ENCODE peak calls at places on chromosomes 13 and 19, in five cellular contexts. T, P, V, G and I are unnamed samples.

GRCh38 chr19:28012361-28012760 is 1200.6 kb downstream of the UQCRFS1 start:
- DNase-seq in G (no peak), T (peak), P (peak), V (no peak), I (no peak)

GRCh38 chr19:49771674-49772139 is 4.9 kb downstream of the AP2A1 start:
- DNase-seq in T (no peak), P (no peak), V (no peak), G (peak), I (no peak)

GRCh38 chr13:112635323-112635722 is 47.4 kb upstream of the TUBGCP3 start:
- DNase-seq in G (no peak), P (no peak), V (no peak), T (no peak), I (no peak)

GRCh38 chr19:30545752-30546151 is 173.6 kb downstream of the ZNF536 start:
- DNase-seq in G (no peak), P (no peak), T (no peak), V (no peak), I (no peak)

GRCh38 chr19:43662487-43662886 is 7.5 kb downstream of the PLAUR start:
- DNase-seq in G (peak), V (no peak), P (no peak), T (peak), I (no peak)

GRCh38 chr19:43430142-43430710 is 15.5 kb downstream of the TEX101 start:
- DNase-seq in T (no peak), G (no peak), V (no peak), P (no peak), I (no peak)

GRCh38 chr19:15265849-15266248 is 33.6 kb upstream of the EPHX3 start:
- DNase-seq in T (peak), G (no peak), V (no peak), P (no peak), I (no peak)

GRCh38 chr13:49895826-49896225 is 40.3 kb downstream of the SPRYD7 start:
- DNase-seq in T (no peak), V (no peak), G (no peak), P (no peak), I (no peak)

GRCh38 chr19:15101479-15102082 is 5.6 kb upstream of the SYDE1 start:
- DNase-seq in T (peak), V (no peak), P (peak), G (peak), I (peak)

GRCh38 chr19:1923319-1923718 is 17.7 kb upstream of the CSNK1G2 start:
- DNase-seq in T (no peak), V (no peak), P (no peak), G (no peak), I (no peak)

GRCh38 chr19:6215701-6216235 is 64.0 kb downstream of the MLLT1 start:
- DNase-seq in P (no peak), T (peak), V (no peak), G (no peak), I (no peak)

GRCh38 chr13:27549406-27549981 is 70.8 kb downstream of the LNX2 start:
- DNase-seq in T (no peak), G (no peak), P (no peak), V (no peak), I (no peak)

GRCh38 chr19:16121967-16122366 is 10.3 kb downstream of the RAB8A start:
- DNase-seq in P (no peak), V (no peak), G (no peak), T (no peak), I (no peak)

GRCh38 chr13:81458211-81458610 is 1117.3 kb upstream of the SPRY2 start:
- DNase-seq in T (no peak), P (no peak), G (no peak), V (no peak), I (no peak)

GRCh38 chr13:97975851-97976550 is 22.5 kb downstream of the IPO5 start:
- DNase-seq in P (peak), T (peak), V (no peak), G (peak), I (peak)

GRCh38 chr19:14434543-14435319 is 1.6 kb downstream of the PKN1 start:
- DNase-seq in P (peak), G (peak), V (no peak), T (peak), I (no peak)

GRCh38 chr13:110642291-110642981 is 27.1 kb downstream of the NAXD start:
- DNase-seq in T (no peak), G (no peak), V (no peak), P (no peak), I (no peak)

GRCh38 chr13:109756778-109757177 is 29.6 kb downstream of the IRS2 start:
- DNase-seq in V (no peak), P (no peak), G (no peak), T (no peak), I (no peak)

GRCh38 chr13:102869948-102870676 is 24.3 kb downstream of the ERCC5 start:
- DNase-seq in T (no peak), P (no peak), G (no peak), V (no peak), I (no peak)

GRCh38 chr13:59835569-59835968 is 328.2 kb downstream of the DIAPH3 start:
- DNase-seq in V (no peak), T (no peak), G (no peak), P (no peak), I (no peak)

GRCh38 chr13:93320942-93321341 is 94.3 kb downstream of the GPC6 start:
- DNase-seq in G (no peak), P (no peak), T (no peak), V (no peak), I (no peak)

GRCh38 chr19:51122112-51122981 is 2.4 kb upstream of the SIGLEC9 start:
- DNase-seq in T (no peak), G (no peak), P (no peak), V (no peak), I (no peak)

GRCh38 chr19:44869728-44870470 is 21.2 kb upstream of the TOMM40 start:
- DNase-seq in V (no peak), P (no peak), T (no peak), G (no peak), I (no peak)

GRCh38 chr13:107770541-107770940 is 444.8 kb downstream of the LIG4 start:
- DNase-seq in T (no peak), V (no peak), G (no peak), P (no peak), I (no peak)

GRCh38 chr19:17406039-17406886 is 833 bp upstream of the BST2 start:
- DNase-seq in P (no peak), T (peak), V (no peak), G (no peak), I (no peak)

GRCh38 chr19:1325568-1326294 is 40.1 kb downstream of the EFNA2 start:
- DNase-seq in V (no peak), P (no peak), T (no peak), G (no peak), I (no peak)

GRCh38 chr19:4130635-4131438 is 6.9 kb upstream of the MAP2K2 start:
- DNase-seq in P (peak), G (peak), V (no peak), T (no peak), I (peak)

GRCh38 chr13:70905035-70905434 is 796.8 kb upstream of the KLHL1 start:
- DNase-seq in T (no peak), V (no peak), G (no peak), P (no peak), I (no peak)

GRCh38 chr19:57099199-57099661 is 20.6 kb upstream of the USP29 start:
- DNase-seq in G (peak), T (peak), V (no peak), P (peak), I (peak)

GRCh38 chr19:6718111-6718740 is 2.2 kb downstream of the C3 start:
- DNase-seq in G (no peak), P (no peak), V (no peak), T (no peak), I (no peak)

GRCh38 chr19:31139871-31140505 is 209.2 kb downstream of the TSHZ3 start:
- DNase-seq in G (no peak), P (no peak), V (no peak), T (no peak), I (no peak)

GRCh38 chr13:22451345-22451744 is 729.4 kb upstream of the SGCG start:
- DNase-seq in V (no peak), G (peak), T (no peak), P (no peak), I (no peak)

GRCh38 chr13:54232700-54233099 is 1204.1 kb downstream of the OLFM4 start:
- DNase-seq in G (no peak), V (no peak), T (no peak), P (no peak), I (no peak)
- TF ChIP-seq ZBTB33 in G (no peak), V (no peak), T (no peak), P (no peak), I (no peak)

DNA sequence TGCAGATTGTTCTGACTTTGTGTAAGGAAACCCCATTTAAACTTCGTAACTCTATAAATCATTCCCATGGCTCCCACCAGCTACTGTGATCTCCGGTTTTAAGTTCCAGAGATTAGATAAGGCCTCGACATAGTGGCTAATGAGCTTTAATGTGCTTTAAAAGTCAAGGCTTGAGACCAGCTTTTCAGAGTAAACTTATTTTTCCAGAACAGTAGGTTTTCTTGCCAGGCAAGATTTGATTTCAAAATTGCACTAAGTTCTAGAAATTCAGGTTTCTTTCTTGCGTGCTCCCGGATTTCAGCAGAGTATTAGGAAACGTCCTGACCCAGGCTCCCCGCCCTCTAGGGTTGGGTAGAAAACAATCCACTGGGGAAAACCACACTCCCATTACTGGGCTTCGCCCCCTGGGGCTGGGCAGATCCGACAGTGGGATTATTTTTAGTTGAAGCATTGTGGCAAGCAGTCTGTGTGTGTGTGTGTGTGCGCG is 43.3 kb downstream of the CRYL1 start:
- DNase-seq in P (no peak), V (no peak), G (no peak), T (peak), I (no peak)
- TF ChIP-seq ZBTB33 in P (no peak), V (no peak), G (no peak), T (no peak), I (no peak)

GRCh38 chr13:75583101-75583500 is 33.5 kb downstream of the UCHL3 start:
- DNase-seq in V (no peak), T (no peak), P (no peak), G (no peak), I (no peak)

GRCh38 chr13:75579529-75579928 is 29.9 kb downstream of the UCHL3 start:
- DNase-seq in P (no peak), G (no peak), T (no peak), V (no peak), I (no peak)

GRCh38 chr13:75581874-75582640 is 32.5 kb downstream of the UCHL3 start:
- DNase-seq in T (no peak), P (no peak), G (no peak), V (no peak), I (no peak)

GRCh38 chr13:75587679-75588078 is 38.1 kb downstream of the UCHL3 start:
- DNase-seq in T (no peak), P (no peak), G (peak), V (no peak), I (no peak)

DNA sequence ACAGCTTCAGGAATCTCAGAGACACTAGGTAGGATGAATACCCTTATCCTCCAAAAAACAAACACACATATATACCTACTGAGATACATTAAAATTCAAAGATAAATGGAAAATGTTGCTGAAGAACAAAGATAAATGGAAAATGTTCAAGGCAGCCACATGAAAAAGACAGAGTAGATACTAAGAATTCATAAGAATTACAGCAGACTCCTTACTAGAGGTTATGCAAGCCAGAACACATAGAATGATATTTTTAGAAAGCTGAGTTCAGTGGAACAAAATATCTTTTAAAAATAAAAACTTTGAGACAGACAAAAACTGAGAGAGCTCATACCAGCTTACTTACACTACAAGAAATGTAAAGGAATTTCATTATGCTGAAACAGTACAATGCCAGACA is 35.6 kb downstream of the UCHL3 start:
- DNase-seq in P (no peak), V (no peak), T (no peak), G (no peak), I (no peak)
- TF ChIP-seq ZBTB33 in P (no peak), V (no peak), T (no peak), G (no peak), I (no peak)

DNA sequence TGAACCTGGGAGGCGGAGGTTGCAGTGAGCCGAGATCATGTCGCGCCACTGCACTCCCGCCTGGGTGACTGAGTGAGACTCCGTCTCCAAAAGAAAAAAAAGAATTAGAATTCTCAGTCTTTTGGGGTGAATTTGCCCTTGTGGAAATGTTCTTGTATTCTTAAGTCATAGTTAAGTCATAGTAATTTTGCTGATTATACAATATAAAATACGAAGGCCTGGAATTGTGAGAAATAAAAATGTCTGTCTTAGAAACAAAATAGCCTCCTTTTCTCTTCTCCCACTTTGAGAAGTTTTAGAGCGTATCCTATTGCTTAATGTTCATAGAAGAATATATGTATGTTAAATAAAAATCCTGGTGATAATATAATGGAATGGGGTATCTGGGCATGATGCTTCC is 18.1 kb downstream of the SUGT1 start:
- DNase-seq in P (no peak), V (no peak), G (no peak), T (no peak), I (no peak)
- TF ChIP-seq ZBTB33 in P (no peak), V (no peak), G (no peak), T (no peak), I (no peak)

GRCh38 chr19:40341601-40342482 is 6.4 kb downstream of the C19orf47 start:
- DNase-seq in T (no peak), V (no peak), P (no peak), G (no peak), I (no peak)
- TF ChIP-seq ZBTB33 in T (no peak), V (no peak), P (no peak), G (no peak), I (no peak)

DNA sequence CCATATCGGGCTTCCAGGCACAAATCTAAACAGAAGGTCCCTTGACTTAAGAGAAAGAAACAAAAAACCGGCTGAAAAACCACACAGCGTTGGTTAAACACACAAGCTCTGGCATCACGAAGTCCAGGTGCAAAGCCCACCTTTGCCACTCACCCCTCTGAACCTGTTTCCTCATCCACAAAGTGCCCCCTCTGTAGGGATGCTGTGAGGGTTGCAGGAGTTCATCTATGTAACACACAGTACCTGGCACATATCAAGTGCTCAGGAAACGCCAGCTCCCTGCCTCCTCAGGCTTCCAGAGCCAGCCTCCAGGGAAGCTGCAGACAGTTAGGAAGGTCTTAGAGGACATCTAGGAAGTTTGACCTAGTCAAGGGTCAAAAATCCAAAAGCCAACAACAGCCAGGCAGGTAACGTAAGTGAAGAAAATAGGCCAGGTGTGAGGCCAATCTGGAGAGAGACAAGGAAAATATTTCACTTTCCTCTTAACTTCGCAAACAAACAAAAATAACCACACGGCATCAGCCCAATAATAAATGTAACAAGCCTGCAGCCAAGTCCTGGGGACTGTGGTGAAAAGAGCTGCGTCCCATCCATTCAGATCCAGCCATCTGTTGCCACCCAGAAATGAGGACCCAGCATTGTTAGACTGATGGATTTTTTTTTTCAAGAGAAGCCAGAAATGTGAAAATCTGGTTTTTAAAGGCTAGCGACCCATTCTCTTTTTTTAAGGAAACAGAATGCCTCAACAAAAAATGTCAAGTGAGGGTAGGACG is 10.0 kb downstream of the KDELR1 start:
- DNase-seq in P (no peak), V (no peak), G (no peak), T (no peak), I (no peak)
- TF ChIP-seq ZBTB33 in P (no peak), V (no peak), G (no peak), T (no peak), I (no peak)

DNA sequence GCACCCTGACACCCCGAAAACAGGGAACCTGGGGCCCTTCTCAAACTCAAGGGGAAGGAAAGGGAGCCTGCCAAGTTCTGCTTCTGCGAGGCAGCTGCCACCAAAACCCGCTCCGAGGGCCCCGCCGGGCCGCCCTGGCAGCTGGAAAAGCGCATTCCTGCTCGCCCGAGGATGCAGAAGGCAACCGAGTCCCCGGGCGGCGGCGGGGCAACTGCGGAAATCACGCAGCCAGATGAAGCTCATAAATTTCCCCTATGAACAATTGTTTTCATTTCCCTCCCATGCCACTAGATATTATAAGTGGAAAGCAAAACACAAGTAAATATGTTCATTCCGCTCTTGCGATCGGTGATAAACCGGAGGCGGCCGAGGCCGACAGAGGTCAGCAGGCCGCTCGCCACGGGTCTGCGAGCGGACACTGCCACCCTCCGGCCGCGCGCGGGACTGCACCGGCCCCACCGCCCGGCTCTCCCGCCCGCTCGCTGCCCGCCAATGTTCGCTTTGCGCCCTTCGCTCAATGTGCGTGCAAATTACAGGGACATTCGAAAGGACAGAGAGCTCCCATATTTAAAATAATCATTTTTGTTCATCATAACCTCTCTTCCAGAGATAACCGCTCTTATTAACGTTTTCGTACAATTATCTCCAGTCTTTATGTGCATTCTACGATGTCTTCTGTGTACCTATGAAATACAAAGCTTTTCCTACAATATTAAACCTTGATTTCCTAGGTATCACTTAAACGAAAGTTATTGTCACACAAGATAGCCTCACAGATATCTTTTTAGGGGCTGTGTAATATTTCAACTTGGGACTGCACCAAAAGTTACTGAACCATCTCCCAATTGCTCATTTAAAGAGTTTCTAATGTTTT is 120.8 kb upstream of the ZNF507 start:
- DNase-seq in V (no peak), G (peak), T (peak), P (peak), I (no peak)
- TF ChIP-seq ZBTB33 in V (no peak), G (no peak), T (no peak), P (no peak), I (no peak)

GRCh38 chr19:39345956-39346355 is 3.7 kb downstream of the SAMD4B start:
- DNase-seq in T (no peak), V (no peak), P (no peak), G (no peak), I (no peak)

GRCh38 chr19:39341720-39342604 is at the start of gene SAMD4B:
- DNase-seq in G (peak), T (peak), P (peak), V (peak), I (peak)

GRCh38 chr19:39341122-39341719 is 1.0 kb upstream of the SAMD4B start:
- DNase-seq in G (no peak), T (peak), P (peak), V (no peak), I (no peak)

GRCh38 chr19:39339636-39340035 is 2.6 kb upstream of the SAMD4B start:
- DNase-seq in T (no peak), V (no peak), G (peak), P (no peak), I (no peak)

DNA sequence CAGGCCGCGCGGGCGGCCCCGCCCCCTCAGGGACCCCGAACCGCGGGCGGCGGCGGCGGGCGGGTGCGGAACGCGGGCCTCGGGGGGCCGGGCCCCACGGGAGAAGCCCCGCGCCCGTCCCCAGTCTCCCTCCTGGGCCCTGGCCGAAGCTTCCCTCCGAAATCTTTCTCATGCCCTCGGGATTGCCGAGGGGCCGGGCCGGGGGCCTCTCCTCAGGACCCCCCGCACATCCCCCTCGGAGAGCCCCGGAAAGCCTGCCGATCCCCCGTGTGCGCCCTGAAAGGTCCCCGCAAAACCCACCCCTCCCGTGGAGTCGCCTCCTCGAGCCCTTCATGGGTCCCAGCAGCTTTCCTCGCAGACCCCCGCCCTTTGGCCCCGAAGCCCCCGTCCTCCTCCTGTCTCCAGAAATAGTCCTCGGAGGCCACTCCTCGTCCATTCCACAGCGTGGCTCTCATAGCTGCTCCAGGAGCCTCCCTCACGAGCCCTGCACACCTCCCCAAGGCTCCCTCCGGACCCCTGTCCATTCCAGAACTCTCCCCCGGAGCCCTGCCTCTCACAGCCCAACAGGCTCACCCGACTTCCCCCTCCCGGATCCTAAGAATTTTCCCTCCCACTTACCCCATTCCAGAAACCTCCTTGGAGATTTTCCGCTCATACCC is 555 bp downstream of the SAMD4B start:
- DNase-seq in G (no peak), P (no peak), T (peak), V (no peak), I (no peak)
- TF ChIP-seq ZBTB33 in G (no peak), P (no peak), T (no peak), V (no peak), I (no peak)